ENCODE peak calls at places on chromosome 2, in four cellular contexts. D is left lung, Q is GM23248, U is adrenal gland. S is an unnamed sample.

GRCh38 chr2:236673823-236674185 is 104.2 kb downstream of the ACKR3 start:
- DNase-seq in Q (no peak), D (no peak), U (no peak), S (no peak)

GRCh38 chr2:220811952-220812570 is 760.0 kb downstream of the EPHA4 start:
- DNase-seq in D (no peak), Q (peak; percentile 65), U (no peak), S (no peak)

GRCh38 chr2:146123714-146124113 is 1603.8 kb upstream of the ZEB2 start:
- DNase-seq in Q (peak; percentile 54), U (no peak), D (no peak), S (no peak)

GRCh38 chr2:58097025-58097424 is 50.4 kb downstream of the VRK2 start:
- DNase-seq in U (no peak), D (no peak), Q (no peak), S (no peak)

GRCh38 chr2:178404380-178404767 is 46.6 kb downstream of the PRKRA start:
- DNase-seq in Q (peak; percentile 86), D (no peak), U (no peak), S (no peak)

GRCh38 chr2:42771546-42772153 is 7.7 kb upstream of the OXER1 start:
- DNase-seq in Q (no peak), U (no peak), D (no peak), S (no peak)

GRCh38 chr2:54741250-54741649 is 17.8 kb downstream of the EML6 start:
- DNase-seq in U (no peak), D (no peak), Q (peak; percentile 63), S (no peak)

GRCh38 chr2:151891566-151892194 is 63.5 kb upstream of the ARL5A start:
- DNase-seq in Q (no peak), D (no peak), U (peak; percentile 25), S (no peak)

GRCh38 chr2:97952357-97952756 is 43.4 kb downstream of the TMEM131 start:
- DNase-seq in D (no peak), Q (no peak), U (no peak), S (no peak)

GRCh38 chr2:151338115-151338514 is 19.3 kb upstream of the TNFAIP6 start:
- DNase-seq in Q (peak; percentile 41), U (no peak), D (no peak), S (no peak)

GRCh38 chr2:40348038-40348437 is 103.9 kb downstream of the SLC8A1 start:
- DNase-seq in Q (no peak), D (no peak), U (no peak), S (no peak)

GRCh38 chr2:43129676-43130547 is 96.5 kb downstream of the ZFP36L2 start:
- DNase-seq in U (no peak), D (peak; percentile 91), Q (no peak), S (peak; percentile 51)

GRCh38 chr2:174632847-174633620 is 35.4 kb upstream of the WIPF1 start:
- DNase-seq in D (no peak), Q (peak; percentile 51), U (no peak), S (no peak)

GRCh38 chr2:24558781-24559540 is 67.9 kb downstream of the NCOA1 start:
- DNase-seq in D (no peak), Q (no peak), U (no peak), S (no peak)

GRCh38 chr2:130873700-130874346 is 37.1 kb downstream of the ARHGEF4 start:
- DNase-seq in D (no peak), Q (peak; percentile 79), U (peak; percentile 72), S (peak; percentile 67)

GRCh38 chr2:221460136-221460535 is 112.0 kb downstream of the EPHA4 start:
- DNase-seq in Q (no peak), U (no peak), D (no peak), S (no peak)

GRCh38 chr2:171728989-171729951 is 42.0 kb downstream of the DYNC1I2 start:
- DNase-seq in U (no peak), D (no peak), Q (no peak), S (no peak)

GRCh38 chr2:167943877-167944276 is 303.5 kb downstream of the STK39 start:
- DNase-seq in U (no peak), Q (no peak), D (no peak), S (no peak)

GRCh38 chr2:151339168-151339567 is 18.2 kb upstream of the TNFAIP6 start:
- DNase-seq in U (no peak), D (no peak), Q (no peak), S (no peak)

GRCh38 chr2:69132960-69133590 is 120.1 kb downstream of the ANTXR1 start:
- DNase-seq in D (no peak), Q (peak; percentile 26), U (no peak), S (no peak)

GRCh38 chr2:6372317-6372903 is 493.3 kb downstream of the CMPK2 start:
- DNase-seq in Q (peak; percentile 60), D (no peak), U (no peak), S (no peak)

GRCh38 chr2:238846503-238847431 is 1.1 kb upstream of the TWIST2 start:
- DNase-seq in D (no peak), U (no peak), Q (peak; percentile 74), S (peak; percentile 74)
- H3K27ac ChIP-seq in D (no peak overlapping the region), U (no peak overlapping the region), Q (peak overlapping the region; percentile 96), S (peak overlapping the region; percentile 5)

GRCh38 chr2:9653485-9654271 is 22.9 kb upstream of the YWHAQ start:
- DNase-seq in Q (no peak), D (no peak), U (no peak), S (no peak)
- H3K4me1 ChIP-seq in Q (peaks cover 39% of the 10 kb centered on the region), D (no peaks in the 10 kb centered on the region), U (peaks cover 12% of the 10 kb centered on the region), S (no peaks in the 10 kb centered on the region)

DNA sequence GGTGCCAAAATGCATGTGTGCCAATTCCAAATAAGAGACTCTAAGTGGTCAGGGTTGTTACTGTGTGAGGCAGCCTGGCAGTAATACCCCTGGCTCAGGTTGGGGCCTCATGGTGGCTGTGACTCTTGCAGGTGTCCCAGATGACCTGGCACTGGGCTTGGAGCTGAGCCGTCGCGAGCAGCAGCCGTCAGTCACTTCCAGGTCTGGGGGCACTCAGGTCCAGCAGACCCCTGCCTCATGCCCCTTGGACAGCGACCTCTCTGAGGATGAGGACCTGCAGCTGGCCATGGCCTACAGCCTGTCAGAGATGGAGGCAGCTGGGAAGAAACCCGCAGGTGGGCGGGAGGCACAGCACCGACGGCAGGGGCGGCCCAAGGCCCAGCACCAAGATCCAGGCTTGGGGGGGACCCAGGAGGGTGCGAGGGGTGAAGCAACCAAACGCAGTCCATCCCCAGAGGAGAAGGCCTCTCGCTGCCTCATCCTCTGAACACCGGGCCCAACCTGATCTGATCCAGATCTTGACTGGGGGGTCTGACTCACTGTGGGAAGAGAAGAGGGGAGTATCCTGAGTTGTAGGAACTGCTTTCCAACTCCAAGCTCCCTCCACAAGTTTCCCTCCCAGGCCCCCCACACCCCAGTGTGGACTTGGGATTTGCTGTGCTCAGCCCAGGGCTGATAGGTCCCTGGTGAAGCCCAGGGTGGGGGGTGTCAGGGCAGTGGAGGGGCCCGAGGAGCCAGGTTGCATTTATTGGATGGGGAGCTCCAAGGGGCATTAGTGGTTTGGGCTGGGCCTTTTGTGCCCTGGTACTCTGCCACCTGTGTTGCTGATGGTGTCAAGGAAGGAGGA is 5.6 kb downstream of the DNAJB2 start:
- DNase-seq in D (no peak), Q (peak; percentile 42), U (no peak), S (no peak)
- H3K27ac ChIP-seq in D (no peak overlapping the region), Q (peak overlapping the region; percentile 33), U (no peak overlapping the region), S (no peak overlapping the region)

DNA sequence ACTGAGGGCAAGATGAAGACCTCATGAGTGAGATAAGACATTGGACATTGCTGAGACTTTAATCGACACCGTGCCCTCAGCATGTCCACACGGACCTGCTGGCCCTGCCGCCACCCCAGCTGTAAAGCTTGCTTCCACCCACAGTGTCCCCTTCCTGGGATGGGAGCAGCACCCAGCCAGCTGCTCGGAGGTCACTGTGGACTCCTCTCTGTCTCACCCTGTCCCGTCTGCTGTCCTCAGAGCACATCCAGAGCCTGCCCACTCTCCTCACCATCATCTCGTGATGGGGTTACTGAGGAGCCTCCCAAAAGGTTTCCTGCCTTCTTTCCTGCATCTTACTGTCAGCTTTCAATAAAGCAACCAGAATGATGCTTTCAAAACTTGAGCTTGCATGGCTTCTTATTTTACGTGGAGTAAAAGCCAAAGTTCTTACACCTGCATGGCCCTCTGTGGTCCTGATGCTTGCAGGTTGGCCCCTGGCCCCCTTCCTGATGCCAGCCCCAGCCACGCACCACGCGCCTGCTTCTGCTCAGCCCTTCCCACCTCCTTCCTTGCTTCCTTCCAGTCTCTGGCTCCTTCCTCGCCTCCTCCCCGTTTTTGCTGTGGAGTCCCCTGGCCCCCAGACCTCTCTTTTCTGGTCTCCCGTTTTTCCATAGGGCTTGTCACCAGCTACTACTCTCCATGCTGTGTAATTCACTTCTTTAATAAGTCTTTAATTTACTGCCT is 67.0 kb downstream of the DGKD start:
- DNase-seq in Q (no peak), D (no peak), U (no peak), S (peak; percentile 32)
- H3K4me1 ChIP-seq in Q (no peaks in the 10 kb centered on the region), D (peaks cover 31% of the 10 kb centered on the region), U (peaks cover 17% of the 10 kb centered on the region), S (peaks cover 11% of the 10 kb centered on the region)

GRCh38 chr2:38789689-38790088 is 11.7 kb downstream of the GEMIN6 start:
- DNase-seq in Q (no peak), D (no peak), U (no peak), S (no peak)
- H3K27ac ChIP-seq in Q (no peak overlapping the region), D (no peak overlapping the region), U (no peak overlapping the region), S (no peak overlapping the region)

GRCh38 chr2:105803337-105803736 is 58.6 kb downstream of the NCK2 start:
- DNase-seq in U (no peak), Q (no peak), D (no peak), S (no peak)
- H3K4me1 ChIP-seq in U (peaks cover 54% of the 10 kb centered on the region), Q (peaks cover 13% of the 10 kb centered on the region), D (peaks cover 11% of the 10 kb centered on the region), S (peaks cover 11% of the 10 kb centered on the region)

GRCh38 chr2:33531345-33532059 is 55.1 kb downstream of the RASGRP3 start:
- DNase-seq in Q (peak; percentile 82), D (no peak), U (no peak), S (no peak)

GRCh38 chr2:33530614-33531344 is 54.3 kb downstream of the RASGRP3 start:
- DNase-seq in U (no peak), Q (no peak), D (no peak), S (no peak)

GRCh38 chr2:33532146-33532545 is 55.7 kb downstream of the RASGRP3 start:
- DNase-seq in Q (no peak), U (no peak), D (no peak), S (no peak)

GRCh38 chr2:33532966-33533365 is 56.5 kb downstream of the RASGRP3 start:
- DNase-seq in U (no peak), D (no peak), Q (no peak), S (no peak)

DNA sequence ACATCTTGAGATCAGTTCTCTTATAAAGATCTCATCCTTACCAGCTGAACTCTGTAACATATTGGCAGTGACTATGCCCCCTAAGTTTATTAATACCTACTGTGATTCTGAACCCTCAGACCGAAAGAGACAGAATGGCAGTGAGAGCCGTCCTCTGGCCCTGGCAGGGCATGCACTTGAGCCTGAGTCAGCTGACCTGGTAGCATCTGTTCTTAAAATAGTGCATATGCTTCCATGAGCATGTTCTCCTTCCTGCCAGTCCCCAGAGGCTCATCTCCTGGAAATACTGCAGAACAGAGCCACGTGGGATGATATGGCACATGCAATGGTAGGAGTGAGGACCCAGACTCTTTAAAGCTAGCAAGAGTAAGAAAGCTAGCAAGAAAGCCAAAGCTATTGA is 59.0 kb downstream of the RASGRP3 start:
- DNase-seq in U (no peak), Q (no peak), D (no peak), S (no peak)
- H3K27ac ChIP-seq in U (no peak overlapping the region), Q (no peak overlapping the region), D (no peak overlapping the region), S (peak overlapping the region; percentile 75)

GRCh38 chr2:60556441-60556997 is 3.1 kb upstream of the BCL11A start:
- DNase-seq in D (peak; percentile 79), U (peak; percentile 29), Q (no peak), S (peak; percentile 12)
- H3K4me1 ChIP-seq in D (peaks cover 9% of the 10 kb centered on the region), U (peaks cover 40% of the 10 kb centered on the region), Q (no peaks in the 10 kb centered on the region), S (no peaks in the 10 kb centered on the region)

GRCh38 chr2:1730047-1730937 is 14.0 kb downstream of the PXDN start:
- DNase-seq in U (no peak), Q (peak; percentile 88), D (peak; percentile 57), S (peak; percentile 27)
- H3K27ac ChIP-seq in U (peak overlapping the region; percentile 55), Q (peak overlapping the region; percentile 93), D (peak overlapping the region; percentile 67), S (peak overlapping the region; percentile 54)

GRCh38 chr2:217930783-217931563 is 71.8 kb downstream of the TNS1 start:
- DNase-seq in D (peak; percentile 63), Q (peak; percentile 42), U (no peak), S (peak; percentile 57)
- H3K4me1 ChIP-seq in D (peaks cover 85% of the 10 kb centered on the region), Q (peaks cover 78% of the 10 kb centered on the region), U (peaks cover 99% of the 10 kb centered on the region), S (peaks cover 80% of the 10 kb centered on the region)